ENCODE peak calls at places on chromosomes 3 and 15, in six cellular contexts. One of them, this sample, is unnamed. For H3K4me1, the result is how much of the 10 kb centered on the place peaks cover.

GRCh38 chr3:30675006-30675405 is 68.6 kb downstream of the TGFBR2 start:
- DNase-seq in fibroblast of lung: no peak
- DNase-seq in ovary: no peak
- DNase-seq in adipocyte: no peak
- DNase-seq in esophagus muscularis mucosa: no peak
- DNase-seq in mesendoderm: no peak
- DNase-seq in this sample: no peak

GRCh38 chr3:102200126-102200525 is 234.7 kb upstream of the ZPLD1 start:
- DNase-seq in fibroblast of lung: peak
- DNase-seq in mesendoderm: no peak
- DNase-seq in adipocyte: no peak
- DNase-seq in esophagus muscularis mucosa: no peak
- DNase-seq in ovary: no peak
- DNase-seq in this sample: no peak

GRCh38 chr3:167066977-167067843 is 312.9 kb downstream of the ZBBX start:
- DNase-seq in mesendoderm: no peak
- DNase-seq in fibroblast of lung: no peak
- DNase-seq in ovary: no peak
- DNase-seq in adipocyte: no peak
- DNase-seq in esophagus muscularis mucosa: no peak
- DNase-seq in this sample: no peak

GRCh38 chr3:64880926-64881325 is 193.1 kb upstream of the ADAMTS9 start:
- DNase-seq in mesendoderm: no peak
- DNase-seq in adipocyte: no peak
- DNase-seq in esophagus muscularis mucosa: no peak
- DNase-seq in ovary: no peak
- DNase-seq in fibroblast of lung: no peak
- DNase-seq in this sample: no peak

GRCh38 chr3:110165753-110166152 is 828.4 kb upstream of the DPPA4 start:
- DNase-seq in mesendoderm: peak
- DNase-seq in esophagus muscularis mucosa: no peak
- DNase-seq in adipocyte: no peak
- DNase-seq in fibroblast of lung: peak
- DNase-seq in ovary: no peak
- DNase-seq in this sample: no peak

GRCh38 chr3:7292362-7292761 is 431.4 kb downstream of the GRM7 start:
- DNase-seq in ovary: no peak
- DNase-seq in mesendoderm: no peak
- DNase-seq in fibroblast of lung: peak
- DNase-seq in esophagus muscularis mucosa: no peak
- DNase-seq in adipocyte: no peak
- DNase-seq in this sample: no peak

GRCh38 chr3:94360982-94361381 is 298.1 kb downstream of the NSUN3 start:
- DNase-seq in ovary: no peak
- DNase-seq in fibroblast of lung: peak
- DNase-seq in mesendoderm: no peak
- DNase-seq in adipocyte: no peak
- DNase-seq in esophagus muscularis mucosa: no peak
- DNase-seq in this sample: no peak

GRCh38 chr3:177833392-177833791 is 636.1 kb upstream of the TBL1XR1 start:
- DNase-seq in esophagus muscularis mucosa: no peak
- DNase-seq in adipocyte: no peak
- DNase-seq in ovary: no peak
- DNase-seq in fibroblast of lung: no peak
- DNase-seq in mesendoderm: no peak
- DNase-seq in this sample: no peak

GRCh38 chr3:153855772-153856171 is 265.4 kb upstream of the ARHGEF26 start:
- DNase-seq in adipocyte: no peak
- DNase-seq in ovary: no peak
- DNase-seq in mesendoderm: peak
- DNase-seq in esophagus muscularis mucosa: no peak
- DNase-seq in fibroblast of lung: no peak
- DNase-seq in this sample: no peak

GRCh38 chr15:51726302-51727073 is 11.0 kb downstream of the LYSMD2 start:
- DNase-seq in esophagus muscularis mucosa: no peak
- DNase-seq in mesendoderm: peak
- DNase-seq in ovary: peak
- DNase-seq in adipocyte: peak
- DNase-seq in fibroblast of lung: peak
- DNase-seq in this sample: no peak

GRCh38 chr3:185728630-185729334 is 96.1 kb downstream of the IGF2BP2 start:
- DNase-seq in fibroblast of lung: peak
- DNase-seq in adipocyte: peak
- DNase-seq in esophagus muscularis mucosa: no peak
- DNase-seq in ovary: no peak
- DNase-seq in mesendoderm: no peak
- DNase-seq in this sample: no peak

GRCh38 chr3:119145500-119146167 is at the start of gene TEX55:
- DNase-seq in adipocyte: peak
- DNase-seq in ovary: no peak
- DNase-seq in fibroblast of lung: peak
- DNase-seq in esophagus muscularis mucosa: no peak
- DNase-seq in mesendoderm: peak
- DNase-seq in this sample: peak

DNA sequence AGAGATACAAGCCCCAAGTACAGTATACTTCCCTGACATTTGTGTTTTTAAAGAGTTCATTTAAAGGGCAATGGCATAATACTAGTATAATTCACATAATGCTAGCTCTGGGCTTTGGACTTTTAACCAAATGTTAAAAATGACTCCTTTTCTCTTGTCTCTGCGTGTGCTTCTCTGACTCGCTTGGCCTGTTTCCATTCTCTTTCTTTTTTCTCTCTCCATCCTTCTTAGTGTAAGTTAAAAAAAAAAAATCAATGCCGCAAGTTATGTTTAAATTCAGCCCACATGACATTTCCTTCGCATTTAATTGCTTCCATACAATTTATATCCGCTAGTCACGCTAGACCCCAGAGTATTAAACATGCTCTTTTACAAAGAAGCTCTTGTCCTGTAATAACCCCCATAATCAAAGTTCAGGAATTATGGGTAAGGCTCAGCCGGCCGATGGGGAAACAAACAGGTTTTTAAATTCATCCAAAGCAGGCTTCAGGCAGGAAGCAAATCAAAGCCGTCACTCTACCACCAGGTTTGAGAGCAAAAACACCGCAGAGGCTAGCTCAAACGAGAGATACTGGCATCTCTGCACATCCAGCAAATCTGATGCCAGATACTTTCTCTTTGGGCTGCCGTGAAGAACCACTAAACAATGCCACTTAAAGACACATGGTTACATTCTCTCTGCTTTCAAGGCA is 19.3 kb downstream of the WWTR1 start:
- DNase-seq in ovary: no peak
- DNase-seq in mesendoderm: no peak
- DNase-seq in esophagus muscularis mucosa: no peak
- DNase-seq in fibroblast of lung: peak
- DNase-seq in adipocyte: peak
- DNase-seq in this sample: no peak
- H3K4me1 ChIP-seq in ovary: under half
- H3K4me1 ChIP-seq in mesendoderm: under half
- H3K4me1 ChIP-seq in esophagus muscularis mucosa: half or more
- H3K4me1 ChIP-seq in fibroblast of lung: under half
- H3K4me1 ChIP-seq in adipocyte: under half
- H3K4me1 ChIP-seq in this sample: under half

GRCh38 chr3:186786810-186787375 is 3.5 kb downstream of the EIF4A2 start:
- DNase-seq in ovary: no peak
- DNase-seq in esophagus muscularis mucosa: no peak
- DNase-seq in fibroblast of lung: no peak
- DNase-seq in adipocyte: no peak
- DNase-seq in mesendoderm: no peak
- DNase-seq in this sample: no peak

GRCh38 chr3:186789554-186790260 is 6.3 kb downstream of the EIF4A2 start:
- DNase-seq in ovary: no peak
- DNase-seq in esophagus muscularis mucosa: no peak
- DNase-seq in fibroblast of lung: peak
- DNase-seq in adipocyte: no peak
- DNase-seq in mesendoderm: no peak
- DNase-seq in this sample: no peak

GRCh38 chr3:186787642-186788481 is 4.5 kb downstream of the EIF4A2 start:
- DNase-seq in adipocyte: no peak
- DNase-seq in fibroblast of lung: no peak
- DNase-seq in mesendoderm: no peak
- DNase-seq in ovary: no peak
- DNase-seq in esophagus muscularis mucosa: no peak
- DNase-seq in this sample: no peak

GRCh38 chr3:186790261-186790981 is 7.0 kb downstream of the EIF4A2 start:
- DNase-seq in adipocyte: peak
- DNase-seq in esophagus muscularis mucosa: no peak
- DNase-seq in fibroblast of lung: peak
- DNase-seq in ovary: no peak
- DNase-seq in mesendoderm: peak
- DNase-seq in this sample: peak

GRCh38 chr3:186788482-186789370 is 5.3 kb downstream of the EIF4A2 start:
- DNase-seq in adipocyte: no peak
- DNase-seq in mesendoderm: no peak
- DNase-seq in ovary: no peak
- DNase-seq in fibroblast of lung: no peak
- DNase-seq in esophagus muscularis mucosa: no peak
- DNase-seq in this sample: peak
- H3K4me3 ChIP-seq in adipocyte: peak
- H3K4me3 ChIP-seq in mesendoderm: no peak
- H3K4me3 ChIP-seq in ovary: no peak
- H3K4me3 ChIP-seq in fibroblast of lung: no peak
- H3K4me3 ChIP-seq in esophagus muscularis mucosa: no peak
- H3K4me3 ChIP-seq in this sample: peak

DNA sequence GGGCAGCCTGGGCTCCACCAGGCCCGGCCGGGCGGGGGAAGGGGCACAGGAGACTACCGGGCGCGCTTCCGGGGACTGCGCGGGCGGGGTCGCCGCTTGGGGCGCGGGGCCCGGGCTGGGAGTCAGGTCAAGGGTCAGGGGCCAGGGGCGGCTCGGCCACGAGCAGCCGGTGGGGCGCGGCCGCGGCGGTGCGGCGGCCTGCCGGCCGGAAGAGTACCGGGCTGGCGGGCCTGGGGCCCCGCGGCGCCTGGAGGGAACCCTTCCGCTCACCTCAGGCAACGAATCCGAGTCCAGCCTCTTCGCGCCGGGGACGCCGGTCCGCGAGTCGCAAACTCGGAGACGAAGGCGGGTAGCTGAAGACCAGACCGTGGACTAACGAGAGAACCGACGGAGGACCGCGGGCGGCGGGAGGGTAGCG is 217 bp downstream of the RHOA start:
- DNase-seq in fibroblast of lung: no peak
- DNase-seq in adipocyte: no peak
- DNase-seq in esophagus muscularis mucosa: no peak
- DNase-seq in mesendoderm: no peak
- DNase-seq in ovary: peak
- DNase-seq in this sample: no peak
- H3K4me1 ChIP-seq in fibroblast of lung: under half
- H3K4me1 ChIP-seq in adipocyte: under half
- H3K4me1 ChIP-seq in esophagus muscularis mucosa: half or more
- H3K4me1 ChIP-seq in mesendoderm: under half
- H3K4me1 ChIP-seq in ovary: under half
- H3K4me1 ChIP-seq in this sample: half or more

GRCh38 chr15:92949604-92950249 is 49.6 kb downstream of the CHD2 start:
- DNase-seq in ovary: no peak
- DNase-seq in esophagus muscularis mucosa: no peak
- DNase-seq in mesendoderm: peak
- DNase-seq in fibroblast of lung: no peak
- DNase-seq in adipocyte: no peak
- DNase-seq in this sample: no peak
- H3K4me3 ChIP-seq in ovary: no peak
- H3K4me3 ChIP-seq in esophagus muscularis mucosa: no peak
- H3K4me3 ChIP-seq in mesendoderm: no peak
- H3K4me3 ChIP-seq in fibroblast of lung: no peak
- H3K4me3 ChIP-seq in adipocyte: peak
- H3K4me3 ChIP-seq in this sample: peak

GRCh38 chr15:89785064-89785770 is 9.1 kb downstream of the MESP2 start:
- DNase-seq in esophagus muscularis mucosa: no peak
- DNase-seq in ovary: no peak
- DNase-seq in mesendoderm: no peak
- DNase-seq in fibroblast of lung: no peak
- DNase-seq in adipocyte: no peak
- DNase-seq in this sample: no peak
- H3K4me1 ChIP-seq in esophagus muscularis mucosa: under half
- H3K4me1 ChIP-seq in ovary: under half
- H3K4me1 ChIP-seq in mesendoderm: under half
- H3K4me1 ChIP-seq in fibroblast of lung: under half
- H3K4me1 ChIP-seq in adipocyte: under half
- H3K4me1 ChIP-seq in this sample: under half

GRCh38 chr15:74430510-74430951 is 3.2 kb downstream of the SEMA7A start:
- DNase-seq in fibroblast of lung: no peak
- DNase-seq in ovary: peak
- DNase-seq in adipocyte: no peak
- DNase-seq in esophagus muscularis mucosa: no peak
- DNase-seq in mesendoderm: no peak
- DNase-seq in this sample: no peak
- H3K4me3 ChIP-seq in fibroblast of lung: no peak
- H3K4me3 ChIP-seq in ovary: no peak
- H3K4me3 ChIP-seq in adipocyte: no peak
- H3K4me3 ChIP-seq in esophagus muscularis mucosa: no peak
- H3K4me3 ChIP-seq in mesendoderm: no peak
- H3K4me3 ChIP-seq in this sample: no peak

GRCh38 chr3:114442251-114442650 is 148.4 kb downstream of the TIGIT start:
- DNase-seq in ovary: no peak
- DNase-seq in fibroblast of lung: peak
- DNase-seq in esophagus muscularis mucosa: no peak
- DNase-seq in mesendoderm: no peak
- DNase-seq in adipocyte: peak
- DNase-seq in this sample: no peak
- H3K4me1 ChIP-seq in ovary: under half
- H3K4me1 ChIP-seq in fibroblast of lung: under half
- H3K4me1 ChIP-seq in esophagus muscularis mucosa: under half
- H3K4me1 ChIP-seq in mesendoderm: under half
- H3K4me1 ChIP-seq in adipocyte: under half
- H3K4me1 ChIP-seq in this sample: under half

DNA sequence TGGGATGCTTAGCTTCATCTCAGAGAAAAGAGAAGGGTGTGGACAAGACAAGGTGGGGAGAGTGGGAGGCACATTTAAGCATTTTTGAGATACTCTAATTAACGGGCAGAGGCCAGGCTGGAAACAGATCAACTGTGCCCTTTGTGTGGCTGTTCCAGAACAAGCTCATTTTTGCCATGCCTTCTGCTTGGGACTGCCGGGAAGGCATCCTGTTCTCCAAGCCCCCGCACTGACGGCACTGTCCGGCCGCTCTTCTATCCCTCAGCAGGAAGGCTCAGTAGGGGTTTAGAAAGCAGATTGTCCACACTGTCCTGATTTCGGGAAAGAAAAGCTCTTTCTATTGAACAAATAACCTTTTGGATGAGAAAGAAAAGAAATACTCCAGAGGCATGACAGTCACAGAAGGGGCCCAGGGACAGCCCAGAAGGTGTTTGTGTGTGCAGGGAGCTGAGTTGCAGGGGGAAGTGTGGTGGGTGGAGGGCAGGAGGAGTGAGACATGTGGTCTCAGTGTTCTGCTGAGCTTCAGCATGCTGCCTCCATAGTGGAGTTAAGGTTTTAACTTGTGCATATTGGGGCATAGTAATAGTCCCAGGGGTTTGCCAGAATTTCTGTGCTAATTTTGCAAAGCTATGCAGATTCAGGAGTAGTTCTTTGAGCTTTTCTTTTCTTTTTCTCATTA is 27.3 kb downstream of the SV2B start:
- DNase-seq in mesendoderm: no peak
- DNase-seq in fibroblast of lung: no peak
- DNase-seq in ovary: no peak
- DNase-seq in esophagus muscularis mucosa: no peak
- DNase-seq in adipocyte: no peak
- DNase-seq in this sample: no peak
- H3K4me3 ChIP-seq in mesendoderm: no peak
- H3K4me3 ChIP-seq in fibroblast of lung: no peak
- H3K4me3 ChIP-seq in ovary: no peak
- H3K4me3 ChIP-seq in esophagus muscularis mucosa: no peak
- H3K4me3 ChIP-seq in adipocyte: no peak
- H3K4me3 ChIP-seq in this sample: no peak

GRCh38 chr15:37086521-37086920 is 13.8 kb downstream of the MEIS2 start:
- DNase-seq in adipocyte: no peak
- DNase-seq in mesendoderm: no peak
- DNase-seq in esophagus muscularis mucosa: no peak
- DNase-seq in ovary: no peak
- DNase-seq in fibroblast of lung: peak
- DNase-seq in this sample: no peak
- H3K4me1 ChIP-seq in adipocyte: under half
- H3K4me1 ChIP-seq in mesendoderm: under half
- H3K4me1 ChIP-seq in esophagus muscularis mucosa: under half
- H3K4me1 ChIP-seq in ovary: under half
- H3K4me1 ChIP-seq in fibroblast of lung: under half
- H3K4me1 ChIP-seq in this sample: under half